ENCODE peak calls at places on chromosomes 2 and 18, in five cellular contexts. L is stimulated activated CD8-positive, alpha-beta memory T cell treated with anti-CD3 and anti-CD28 coated beads, Interleukin-4, amount 100 ng/mL, for 1 hour; E is hypothalamus; G is amniotic stem cell; P is MM.1S. C is an unnamed sample.

GRCh38 chr2:187274146-187274545 is 173.9 kb downstream of the CALCRL start:
- DNase-seq in P (no peak), E (no peak), G (no peak), L (no peak), C (no peak)

GRCh38 chr2:43839776-43840564 is 1.2 kb downstream of the ABCG8 start:
- DNase-seq in G (no peak), E (no peak), L (no peak), P (no peak), C (no peak)

GRCh38 chr2:30514134-30514860 is 67.3 kb downstream of the LCLAT1 start:
- DNase-seq in L (no peak), P (no peak), E (no peak), G (no peak), C (no peak)

GRCh38 chr2:96554293-96555145 is 18.0 kb downstream of the ARID5A start:
- DNase-seq in P (peak), L (peak), E (peak), G (no peak), C (peak)

GRCh38 chr2:119756837-119757236 is 2.9 kb upstream of the PTPN4 start:
- DNase-seq in P (no peak), E (peak), L (no peak), G (peak), C (no peak)

GRCh38 chr2:216349366-216349765 is 22.9 kb downstream of the MARCHF4 start:
- DNase-seq in G (no peak), P (no peak), E (no peak), L (no peak), C (no peak)

GRCh38 chr18:48562075-48562474 is 23.2 kb downstream of the CTIF start:
- DNase-seq in L (no peak), E (no peak), P (no peak), G (no peak), C (no peak)

GRCh38 chr2:235049069-235049468 is 97.3 kb downstream of the SH3BP4 start:
- DNase-seq in E (no peak), G (no peak), P (no peak), L (no peak), C (no peak)

GRCh38 chr18:985301-985700 is 80.6 kb downstream of the ADCYAP1 start:
- DNase-seq in G (no peak), E (no peak), P (no peak), L (no peak), C (no peak)

GRCh38 chr2:189876271-189876670 is 92.0 kb downstream of the PMS1 start:
- DNase-seq in P (no peak), G (no peak), L (no peak), E (no peak), C (no peak)

GRCh38 chr18:75754433-75754832 is 326.9 kb upstream of the SMIM21 start:
- DNase-seq in P (no peak), G (no peak), L (no peak), E (no peak), C (no peak)

GRCh38 chr18:8688428-8688827 is 16.9 kb upstream of the MTCL1 start:
- DNase-seq in P (no peak), E (no peak), G (no peak), L (no peak), C (no peak)

GRCh38 chr2:159895258-159896209 is 97.5 kb upstream of the CD302 start:
- DNase-seq in L (no peak), P (peak), G (no peak), E (no peak), C (no peak)

GRCh38 chr2:141186413-141187062 is 944.3 kb downstream of the LRP1B start:
- DNase-seq in G (no peak), E (no peak), P (no peak), L (no peak), C (no peak)

GRCh38 chr2:69149631-69150215 is 136.7 kb downstream of the ANTXR1 start:
- DNase-seq in G (no peak), L (no peak), P (no peak), E (no peak), C (no peak)

GRCh38 chr2:141498561-141498960 is 632.3 kb downstream of the LRP1B start:
- DNase-seq in E (no peak), P (no peak), L (no peak), G (no peak), C (no peak)

GRCh38 chr2:175929850-175930249 is 72.2 kb downstream of the LNPK start:
- DNase-seq in G (no peak), L (no peak), P (no peak), E (no peak), C (no peak)